ENCODE peak calls at places on chromosomes 12 and 14, in six cellular contexts. U, B, S, P, T and Y are unnamed samples.

GRCh38 chr12:119020377-119021360 is 39.3 kb downstream of the SRRM4 start:
- DNase-seq in U (no peak), B (no peak), P (no peak), T (no peak), S (peak), Y (no peak)

GRCh38 chr12:91215940-91216454 is 33.4 kb upstream of the DCN start:
- DNase-seq in T (no peak), B (no peak), S (no peak), P (no peak), U (no peak), Y (no peak)

GRCh38 chr12:88775742-88776151 is 195.5 kb upstream of the KITLG start:
- DNase-seq in P (no peak), B (no peak), U (no peak), S (no peak), T (no peak), Y (no peak)

GRCh38 chr12:75751769-75752471 is 240.5 kb upstream of the KRR1 start:
- DNase-seq in B (no peak), P (no peak), T (no peak), S (no peak), U (no peak), Y (no peak)

GRCh38 chr12:94109154-94109553 is 39.2 kb upstream of the PLXNC1 start:
- DNase-seq in U (no peak), T (no peak), B (no peak), S (no peak), P (no peak), Y (no peak)

GRCh38 chr14:50954811-50955372 is 10.6 kb upstream of the PYGL start:
- DNase-seq in P (no peak), S (peak), T (peak), B (no peak), U (peak), Y (peak)

GRCh38 chr12:40921563-40922163 is 229.4 kb downstream of the CNTN1 start:
- DNase-seq in S (no peak), U (peak), P (no peak), T (no peak), B (no peak), Y (no peak)

GRCh38 chr14:24332094-24332983 is 2.5 kb downstream of the ADCY4 start:
- DNase-seq in P (no peak), T (no peak), U (peak), B (peak), S (peak), Y (peak)

GRCh38 chr14:104967414-104968152 is 10.6 kb downstream of the AHNAK2 start:
- DNase-seq in S (no peak), U (peak), B (no peak), P (no peak), T (no peak), Y (peak)

GRCh38 chr12:52867152-52867551 is 18.4 kb upstream of the KRT78 start:
- DNase-seq in P (no peak), U (no peak), T (no peak), S (no peak), B (no peak), Y (no peak)

GRCh38 chr14:83779266-83779665 is 1750.7 kb upstream of the FLRT2 start:
- DNase-seq in U (peak), B (no peak), P (no peak), S (no peak), T (peak), Y (no peak)

GRCh38 chr12:34287437-34287836 is 265.1 kb downstream of the ALG10 start:
- DNase-seq in B (no peak), P (no peak), T (no peak), U (no peak), S (no peak), Y (no peak)

GRCh38 chr14:101636081-101636560 is 74.8 kb downstream of the DIO3 start:
- DNase-seq in P (no peak), T (no peak), U (no peak), S (no peak), B (no peak), Y (no peak)

GRCh38 chr14:64730681-64731080 is 26.5 kb downstream of the PLEKHG3 start:
- DNase-seq in P (no peak), T (no peak), S (no peak), B (no peak), U (no peak), Y (no peak)

GRCh38 chr12:23474438-23475000 is 475.0 kb downstream of the SOX5 start:
- DNase-seq in B (no peak), T (no peak), U (no peak), P (no peak), S (no peak), Y (no peak)

GRCh38 chr12:65756956-65757511 is 67.2 kb upstream of the HMGA2 start:
- DNase-seq in P (no peak), S (no peak), U (no peak), B (no peak), T (no peak), Y (no peak)

GRCh38 chr14:73323889-73324535 is 86.7 kb downstream of the PAPLN start:
- DNase-seq in U (no peak), P (no peak), B (peak), T (no peak), S (no peak), Y (no peak)

GRCh38 chr14:99520571-99521081 is 39.4 kb downstream of the CCNK start:
- DNase-seq in P (no peak), T (no peak), S (no peak), U (no peak), B (peak), Y (no peak)

GRCh38 chr12:78888583-78888982 is 24.0 kb downstream of the SYT1 start:
- DNase-seq in U (peak), S (no peak), T (no peak), P (no peak), B (no peak), Y (no peak)